ENCODE peak calls at places on chromosome 13, in seven cellular contexts. P is hepatocyte, Z is PC-3, B is neural progenitor cell, N is HCT116, S is MM.1S, L is GM23338. K is an unnamed sample.

GRCh38 chr13:55437162-55437561 is 1703.6 kb upstream of the PRR20A start:
- DNase-seq in P (no peak), Z (no peak), B (peak), N (no peak), S (no peak), L (peak), K (no peak)

GRCh38 chr13:51425410-51426042 is 27.3 kb downstream of the INTS6 start:
- DNase-seq in P (peak), Z (no peak), B (no peak), N (no peak), S (no peak), L (peak), K (peak)

GRCh38 chr13:93116809-93117208 is 109.8 kb upstream of the GPC6 start:
- DNase-seq in P (peak), Z (peak), B (no peak), N (no peak), S (peak), L (peak), K (no peak)

GRCh38 chr13:29892149-29892548 is 41.7 kb upstream of the UBL3 start:
- DNase-seq in P (no peak), Z (no peak), B (no peak), N (no peak), S (no peak), L (peak), K (no peak)

GRCh38 chr13:95535243-95535642 is 17.3 kb upstream of the CLDN10 start:
- DNase-seq in P (peak), Z (peak), B (no peak), N (peak), S (no peak), L (no peak), K (peak)

GRCh38 chr13:23671902-23672301 is 101.7 kb downstream of the TNFRSF19 start:
- DNase-seq in P (no peak), Z (peak), B (no peak), N (no peak), S (no peak), L (no peak), K (peak)

GRCh38 chr13:110726726-110727125 is 13.2 kb downstream of the ING1 start:
- DNase-seq in P (no peak), Z (no peak), B (no peak), N (no peak), S (no peak), L (no peak), K (no peak)

GRCh38 chr13:45136741-45137500 is 16.6 kb downstream of the GTF2F2 start:
- DNase-seq in P (no peak), Z (no peak), B (no peak), N (no peak), S (no peak), L (peak), K (no peak)

GRCh38 chr13:95002968-95003813 is 290.8 kb upstream of the SOX21 start:
- DNase-seq in P (peak), Z (no peak), B (peak), N (no peak), S (no peak), L (peak), K (no peak)

GRCh38 chr13:49638416-49639072 is 10.2 kb downstream of the ARL11 start:
- DNase-seq in P (no peak), Z (peak), B (no peak), N (no peak), S (no peak), L (no peak), K (peak)

GRCh38 chr13:94327318-94327717 is 152.2 kb downstream of the DCT start:
- DNase-seq in P (no peak), Z (no peak), B (no peak), N (no peak), S (peak), L (peak), K (no peak)

GRCh38 chr13:21744149-21744548 is 73.3 kb downstream of the FGF9 start:
- DNase-seq in P (no peak), Z (no peak), B (no peak), N (no peak), S (no peak), L (no peak), K (no peak)

GRCh38 chr13:72097568-72097967 is 230.6 kb upstream of the DACH1 start:
- DNase-seq in P (no peak), Z (no peak), B (no peak), N (no peak), S (no peak), L (no peak), K (no peak)

GRCh38 chr13:97582170-97582569 is 148.2 kb downstream of the RAP2A start:
- DNase-seq in P (no peak), Z (no peak), B (no peak), N (no peak), S (no peak), L (no peak), K (no peak)

GRCh38 chr13:112481458-112481857 is 105.3 kb downstream of the SPACA7 start:
- DNase-seq in P (no peak), Z (peak), B (no peak), N (no peak), S (no peak), L (no peak), K (no peak)

GRCh38 chr13:20193924-20194631 is 1.3 kb upstream of the GJB2 start:
- DNase-seq in P (no peak), Z (no peak), B (peak), N (no peak), S (no peak), L (peak), K (peak)

GRCh38 chr13:31946091-31946770 is 85.3 kb upstream of the FRY start:
- DNase-seq in P (no peak), Z (no peak), B (no peak), N (no peak), S (no peak), L (no peak), K (peak)

GRCh38 chr13:50589139-50589538 is 254.4 kb downstream of the DLEU7 start:
- DNase-seq in P (peak), Z (peak), B (no peak), N (no peak), S (no peak), L (no peak), K (peak)

GRCh38 chr13:44312898-44313551 is 60.6 kb upstream of the SERP2 start:
- DNase-seq in P (no peak), Z (peak), B (no peak), N (peak), S (no peak), L (no peak), K (peak)

GRCh38 chr13:96089749-96090239 is at the start of gene HS6ST3:
- DNase-seq in P (no peak), Z (peak), B (peak), N (peak), S (peak), L (peak), K (peak)

GRCh38 chr13:95224064-95224463 is 77.2 kb downstream of the ABCC4 start:
- DNase-seq in P (no peak), Z (no peak), B (no peak), N (no peak), S (no peak), L (no peak), K (no peak)

GRCh38 chr13:66200555-66200954 is 1029.6 kb downstream of the PCDH9 start:
- DNase-seq in P (no peak), Z (no peak), B (no peak), N (no peak), S (no peak), L (no peak), K (no peak)

GRCh38 chr13:62356977-62357376 is 941.3 kb upstream of the PCDH20 start:
- DNase-seq in P (no peak), Z (no peak), B (no peak), N (no peak), S (no peak), L (no peak), K (no peak)

GRCh38 chr13:30142502-30143211 is 164.7 kb downstream of the KATNAL1 start:
- DNase-seq in P (peak), Z (peak), B (no peak), N (peak), S (no peak), L (peak), K (peak)

GRCh38 chr13:112469071-112469745 is 93.1 kb downstream of the SPACA7 start:
- DNase-seq in P (no peak), Z (no peak), B (no peak), N (no peak), S (no peak), L (no peak), K (no peak)

GRCh38 chr13:44396963-44397580 is 23.4 kb downstream of the SERP2 start:
- DNase-seq in P (peak), Z (no peak), B (peak), N (no peak), S (no peak), L (no peak), K (no peak)

GRCh38 chr13:42484396-42484795 is 89.6 kb upstream of the TNFSF11 start:
- DNase-seq in P (no peak), Z (peak), B (no peak), N (no peak), S (no peak), L (no peak), K (no peak)

GRCh38 chr13:65584126-65584525 is 1646.0 kb downstream of the PCDH9 start:
- DNase-seq in P (no peak), Z (no peak), B (no peak), N (no peak), S (no peak), L (peak), K (no peak)

GRCh38 chr13:27921961-27922910 is 2.4 kb downstream of the PDX1 start:
- DNase-seq in P (no peak), Z (no peak), B (peak), N (no peak), S (no peak), L (peak), K (no peak)
- TF ChIP-seq EZH2 in P (peak), Z (no peak), B (peak), N (no peak), S (no peak), L (peak), K (peak)

GRCh38 chr13:80047406-80047805 is 293.5 kb downstream of the SPRY2 start:
- DNase-seq in P (no peak), Z (peak), B (no peak), N (no peak), S (no peak), L (no peak), K (peak)
- TF ChIP-seq EZH2phosphoT487 in P (no peak), Z (no peak), B (no peak), N (no peak), S (no peak), L (no peak), K (no peak)

GRCh38 chr13:27970382-27971235 is 1.5 kb upstream of the CDX2 start:
- DNase-seq in P (no peak), Z (no peak), B (peak), N (no peak), S (no peak), L (no peak), K (no peak)
- TF ChIP-seq EZH2 in P (peak), Z (no peak), B (peak), N (no peak), S (no peak), L (peak), K (no peak)

GRCh38 chr13:113862191-113862765 is 1.6 kb downstream of the GAS6 start:
- DNase-seq in P (no peak), Z (no peak), B (no peak), N (no peak), S (peak), L (no peak), K (no peak)

GRCh38 chr13:113862766-113863510 is 938 bp downstream of the GAS6 start:
- DNase-seq in P (peak), Z (no peak), B (peak), N (no peak), S (peak), L (peak), K (peak)

GRCh38 chr13:113864303-113864890 is 521 bp upstream of the GAS6 start:
- DNase-seq in P (no peak), Z (no peak), B (no peak), N (no peak), S (no peak), L (no peak), K (peak)

GRCh38 chr13:113861433-113862030 is 2.3 kb downstream of the GAS6 start:
- DNase-seq in P (no peak), Z (no peak), B (no peak), N (no peak), S (peak), L (no peak), K (no peak)

GRCh38 chr13:113863511-113864302 is at the start of gene GAS6:
- DNase-seq in P (peak), Z (peak), B (peak), N (no peak), S (peak), L (peak), K (peak)
- TF ChIP-seq EZH2phosphoT487 in P (no peak), Z (no peak), B (no peak), N (no peak), S (no peak), L (no peak), K (no peak)

GRCh38 chr13:25372275-25373081 is 704 bp downstream of the ATP8A2 start:
- DNase-seq in P (peak), Z (no peak), B (peak), N (no peak), S (no peak), L (peak), K (peak)
- TF ChIP-seq EZH2 in P (peak), Z (peak), B (peak), N (no peak), S (no peak), L (no peak), K (peak)

DNA sequence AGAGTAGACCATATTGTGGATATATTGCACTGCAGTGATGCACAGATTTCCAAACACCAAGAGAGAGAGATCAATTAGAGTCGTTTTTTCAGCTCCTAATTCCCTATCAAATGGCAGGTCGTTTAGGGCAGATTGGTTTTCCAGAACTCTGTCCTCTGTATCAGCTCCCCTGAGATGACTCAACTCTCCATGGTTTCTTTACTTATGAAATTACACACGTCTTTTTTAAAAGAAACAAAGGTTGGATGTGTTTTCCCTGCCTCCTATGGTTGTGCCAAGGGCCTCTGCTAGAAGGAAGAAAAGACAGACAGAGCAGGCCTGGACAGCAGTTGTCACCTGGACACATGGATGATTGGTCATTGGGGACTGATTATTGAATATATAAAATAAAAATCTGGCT is 478.1 kb upstream of the NBEA start:
- DNase-seq in P (peak), Z (peak), B (no peak), N (no peak), S (no peak), L (no peak), K (no peak)
- TF ChIP-seq EZH2phosphoT487 in P (no peak), Z (no peak), B (no peak), N (no peak), S (no peak), L (no peak), K (no peak)

GRCh38 chr13:59424661-59425060 is 739.1 kb downstream of the DIAPH3 start:
- DNase-seq in P (no peak), Z (peak), B (no peak), N (no peak), S (no peak), L (no peak), K (peak)

GRCh38 chr13:59423708-59424355 is 739.9 kb downstream of the DIAPH3 start:
- DNase-seq in P (no peak), Z (no peak), B (no peak), N (no peak), S (no peak), L (no peak), K (no peak)

GRCh38 chr13:59425211-59425721 is 738.5 kb downstream of the DIAPH3 start:
- DNase-seq in P (no peak), Z (no peak), B (no peak), N (no peak), S (no peak), L (no peak), K (peak)

DNA sequence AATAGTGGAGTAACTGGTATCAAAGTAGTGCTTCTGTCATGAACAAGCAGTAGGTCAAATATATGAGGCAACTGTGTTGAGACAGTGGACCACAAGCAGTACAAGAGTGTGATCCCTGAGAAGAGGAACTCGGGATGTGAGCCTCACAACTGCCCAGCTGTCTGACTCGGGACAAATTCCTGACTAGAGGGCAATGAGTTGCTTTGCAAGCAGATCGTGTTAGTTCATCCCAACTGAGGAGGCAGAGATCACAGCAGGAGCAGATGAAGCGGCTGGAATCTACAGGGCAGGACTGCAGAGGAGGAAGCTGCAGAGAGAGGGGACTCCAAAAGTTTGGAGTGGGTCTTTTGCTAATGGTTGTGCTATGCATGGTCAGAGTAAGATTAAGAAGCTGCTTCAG is 741.1 kb downstream of the DIAPH3 start:
- DNase-seq in P (no peak), Z (no peak), B (peak), N (no peak), S (no peak), L (peak), K (peak)
- TF ChIP-seq EZH2 in P (no peak), Z (no peak), B (no peak), N (no peak), S (no peak), L (no peak), K (no peak)

GRCh38 chr13:40315416-40316064 is 350.9 kb downstream of the FOXO1 start:
- DNase-seq in P (peak), Z (no peak), B (no peak), N (no peak), S (no peak), L (no peak), K (no peak)
- TF ChIP-seq EZH2phosphoT487 in P (no peak), Z (no peak), B (no peak), N (no peak), S (no peak), L (no peak), K (no peak)

K was measured in GM23248.